ENCODE peak calls at places on chromosomes 16 and 17, in seven cellular contexts. H, T, O, L, Z, K and B are unnamed samples.

GRCh38 chr16:15874745-15875314 is 13.6 kb downstream of the CEP20 start:
- DNase-seq in O (no peak), H (peak), K (peak), Z (peak), T (peak), L (peak), B (peak)

GRCh38 chr16:67951485-67951884 is 7.6 kb upstream of the LCAT start:
- DNase-seq in T (no peak), L (no peak), Z (no peak), O (no peak), H (no peak), K (no peak), B (no peak)

GRCh38 chr17:80594666-80595269 is 50.1 kb downstream of the RPTOR start:
- DNase-seq in T (no peak), K (no peak), O (no peak), Z (peak), L (no peak), H (no peak), B (no peak)

GRCh38 chr16:79792952-79793351 is 192.4 kb upstream of the MAF start:
- DNase-seq in H (peak), O (no peak), Z (no peak), K (no peak), L (no peak), T (no peak), B (no peak)

GRCh38 chr17:45753645-45754225 is 30.4 kb upstream of the CRHR1 start:
- DNase-seq in Z (no peak), H (no peak), O (no peak), L (no peak), K (no peak), T (no peak), B (no peak)

GRCh38 chr17:35080536-35080935 is 17.0 kb upstream of the RFFL start:
- DNase-seq in O (no peak), Z (no peak), H (no peak), K (no peak), L (no peak), T (no peak), B (no peak)

GRCh38 chr17:64130559-64131001 is 636 bp upstream of the ERN1 start:
- DNase-seq in L (no peak), Z (peak), O (no peak), T (peak), K (peak), H (no peak), B (no peak)

GRCh38 chr17:69733171-69734014 is 318.9 kb downstream of the MAP2K6 start:
- DNase-seq in H (no peak), Z (peak), O (no peak), K (peak), T (peak), L (no peak), B (no peak)

GRCh38 chr16:46884513-46885293 is 541 bp downstream of the GPT2 start:
- DNase-seq in O (no peak), T (no peak), Z (no peak), H (peak), L (peak), K (peak), B (peak)

DNA sequence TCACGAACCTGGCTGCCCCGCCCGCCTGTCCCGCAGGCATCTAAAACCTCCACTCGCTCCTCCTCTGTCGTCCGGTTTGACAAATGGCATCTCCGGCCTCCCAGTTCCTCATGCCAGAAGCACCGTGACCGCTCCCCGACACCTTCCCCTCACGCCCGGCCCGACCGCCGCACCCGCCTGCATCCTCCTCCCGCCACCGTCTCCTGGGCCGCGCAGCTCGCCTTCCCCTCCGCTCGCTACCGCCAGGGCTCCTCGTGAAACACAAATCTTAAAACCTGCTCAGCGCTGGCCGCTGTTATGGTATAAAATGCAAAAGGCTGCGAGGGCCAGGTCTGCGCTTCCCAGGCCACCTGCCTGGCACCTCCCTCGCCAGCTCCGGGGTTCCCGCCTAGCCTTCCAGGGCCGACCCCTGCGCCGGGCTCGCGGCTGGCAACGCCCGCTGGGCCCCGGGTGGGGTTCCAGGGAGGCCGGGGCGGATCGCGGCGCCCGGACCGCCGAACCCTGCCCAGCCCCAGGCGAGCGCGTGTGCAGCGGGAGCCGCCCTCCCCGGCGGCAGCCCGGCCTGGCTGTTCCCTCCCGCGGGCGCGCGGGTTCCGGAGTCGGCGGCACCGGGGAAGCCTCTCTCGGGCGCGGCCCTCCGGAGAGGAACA is 488 bp downstream of the SPSB3 start:
- DNase-seq in O (no peak), L (peak), K (peak), Z (no peak), H (peak), T (no peak), B (peak)
- TF ChIP-seq CTCF in O (peak), L (no peak), K (peak), Z (peak), H (peak), T (no peak), B (peak)

DNA sequence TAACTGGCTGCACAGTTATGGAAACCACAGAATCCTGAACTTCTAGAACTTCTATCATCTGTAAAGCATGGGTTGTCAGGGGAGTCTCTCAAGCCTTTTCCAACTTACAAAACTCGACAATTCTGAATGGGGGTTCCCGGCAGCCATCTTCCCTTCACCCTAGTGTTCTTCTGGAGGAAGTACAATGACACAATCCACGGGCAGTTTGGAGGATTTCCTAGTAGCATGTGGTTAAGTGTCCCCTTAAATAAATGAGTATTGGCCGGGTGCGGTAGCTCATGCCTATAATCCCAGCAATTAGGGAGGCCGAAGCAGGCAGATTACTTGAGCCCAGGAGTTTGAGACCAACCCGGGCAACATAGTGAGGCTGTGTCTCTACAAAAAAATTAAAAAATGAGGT is 2.1 kb downstream of the SLC16A6 start:
- DNase-seq in Z (no peak), K (no peak), H (no peak), L (no peak), T (no peak), O (no peak), B (no peak)
- TF ChIP-seq CTCF in Z (no peak), K (no peak), H (no peak), L (peak), T (no peak), O (no peak), B (peak)

GRCh38 chr16:19179890-19180490 is 11.9 kb downstream of the SYT17 start:
- DNase-seq in T (peak), O (no peak), K (peak), H (peak), Z (peak), L (peak), B (peak)
- TF ChIP-seq CTCF in T (peak), O (peak), K (peak), H (peak), Z (peak), L (peak), B (peak)

DNA sequence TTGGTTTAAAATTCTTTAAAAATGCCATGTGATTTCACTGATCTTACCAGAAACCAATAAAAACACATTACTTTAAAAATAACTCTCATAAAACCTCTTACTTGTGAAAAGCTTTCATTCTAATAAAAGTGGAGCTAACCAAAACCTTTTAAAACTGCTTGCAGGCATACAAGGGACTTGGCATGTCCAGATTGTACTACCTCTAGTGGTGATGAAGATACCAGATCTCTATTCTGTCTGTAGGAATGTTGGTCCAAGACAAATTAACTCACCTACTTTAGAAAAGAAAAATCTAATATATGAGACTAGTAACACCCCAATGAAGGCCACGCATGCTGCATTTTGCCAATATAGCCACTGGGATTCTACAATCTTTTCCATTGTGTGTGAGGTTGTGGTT is 151.0 kb upstream of the SALL1 start:
- DNase-seq in L (no peak), Z (no peak), T (no peak), K (no peak), O (no peak), H (no peak), B (no peak)
- TF ChIP-seq CTCF in L (no peak), Z (no peak), T (no peak), K (no peak), O (no peak), H (no peak), B (no peak)